ENCODE peak calls at places on chromosomes 16 and 17, in four cellular contexts. T is ovary, Z is AG04450, W is A673. I is an unnamed sample.
A peak's percentile ranks its signal among the peaks of the same experiment; 100 is the strongest.

GRCh38 chr16:51939371-51940005 is 607.5 kb downstream of the TOX3 start:
- DNase-seq in W (no peak), Z (no peak), T (no peak), I (no peak)

GRCh38 chr17:2975469-2975958 is 87.9 kb downstream of the OR1D5 start:
- DNase-seq in T (peak; percentile 61), W (peak; percentile 7), Z (no peak), I (no peak)

GRCh38 chr17:28612531-28612930 is 1.5 kb downstream of the RSKR start:
- DNase-seq in Z (no peak), W (no peak), T (no peak), I (no peak)

GRCh38 chr16:67528222-67528869 is at the start of gene RIPOR1:
- DNase-seq in W (peak; percentile 46), Z (no peak), T (peak; percentile 68), I (no peak)

GRCh38 chr17:45132569-45133463 is 501 bp upstream of the PLCD3 start:
- DNase-seq in W (peak; percentile 63), T (peak; percentile 85), Z (no peak), I (no peak)

GRCh38 chr17:4523946-4524345 is 25.3 kb downstream of the SPNS2 start:
- DNase-seq in Z (no peak), W (no peak), T (no peak), I (no peak)

GRCh38 chr17:21106316-21106715 is 20.4 kb upstream of the DHRS7B start:
- DNase-seq in Z (no peak), W (no peak), T (no peak), I (no peak)

GRCh38 chr16:2980227-2981176 is at the start of gene PKMYT1:
- DNase-seq in T (peak; percentile 94), W (peak; percentile 94), Z (peak; percentile 38), I (no peak)

GRCh38 chr17:245020-245419 is 63.6 kb upstream of the DOC2B start:
- DNase-seq in W (no peak), Z (no peak), T (peak; percentile 5), I (no peak)

GRCh38 chr16:55389426-55390073 is 65.5 kb downstream of the IRX6 start:
- DNase-seq in Z (no peak), T (no peak), W (no peak), I (peak; percentile 20)

GRCh38 chr16:848510-849253 is 48.1 kb upstream of the GNG13 start:
- DNase-seq in T (no peak), W (no peak), Z (no peak), I (no peak)

GRCh38 chr16:66271074-66272060 is 95.1 kb upstream of the CDH5 start:
- DNase-seq in W (no peak), T (no peak), Z (no peak), I (no peak)

GRCh38 chr16:89572478-89573205 is 2.9 kb upstream of the CPNE7 start:
- DNase-seq in Z (no peak), T (no peak), W (no peak), I (no peak)

GRCh38 chr17:40063915-40064531 is 1.3 kb downstream of the THRA start:
- DNase-seq in W (no peak), Z (no peak), T (no peak), I (no peak)

GRCh38 chr17:35692811-35693210 is 38.6 kb upstream of the RASL10B start:
- DNase-seq in T (no peak), Z (no peak), W (no peak), I (no peak)

GRCh38 chr16:11016993-11017392 is 72.6 kb downstream of the CLEC16A start:
- DNase-seq in Z (no peak), T (no peak), W (peak; percentile 60), I (peak; percentile 69)

GRCh38 chr16:27485811-27486210 is 63.9 kb downstream of the GTF3C1 start:
- DNase-seq in T (no peak), W (no peak), Z (no peak), I (no peak)

GRCh38 chr16:31085371-31085770 is 3.4 kb downstream of the PRSS53 start:
- DNase-seq in Z (no peak), T (no peak), W (no peak), I (no peak)

GRCh38 chr16:200388-200787 is 20.1 kb downstream of the HBQ1 start:
- DNase-seq in T (no peak), Z (no peak), W (peak; percentile 30), I (no peak)

GRCh38 chr17:77423589-77424451 is 283.1 kb downstream of the SEC14L1 start:
- DNase-seq in Z (peak; percentile 93), W (no peak), T (peak; percentile 95), I (peak; percentile 56)

GRCh38 chr17:32575865-32576264 is 89.1 kb downstream of the CDK5R1 start:
- DNase-seq in T (no peak), Z (no peak), W (no peak), I (no peak)

GRCh38 chr16:85206472-85207356 is 94.4 kb upstream of the CIBAR2 start:
- DNase-seq in T (peak; percentile 92), Z (no peak), W (no peak), I (no peak)

GRCh38 chr16:80705596-80705995 is 98.8 kb downstream of the CDYL2 start:
- DNase-seq in T (no peak), W (no peak), Z (no peak), I (no peak)

GRCh38 chr17:39928868-39929651 is 1.5 kb downstream of the LRRC3C start:
- DNase-seq in W (no peak), T (no peak), Z (peak; percentile 77), I (peak; percentile 68)

GRCh38 chr16:4404247-4404966 is 12.0 kb downstream of the CORO7 start:
- DNase-seq in W (peak; percentile 71), Z (no peak), T (peak; percentile 50), I (no peak)

GRCh38 chr16:50025544-50025931 is 513 bp downstream of the CNEP1R1 start:
- DNase-seq in T (peak; percentile 16), Z (no peak), W (peak; percentile 36), I (no peak)

GRCh38 chr16:11161439-11161838 is 94.6 kb downstream of the SOCS1 start:
- DNase-seq in T (no peak), W (no peak), Z (no peak), I (no peak)

GRCh38 chr16:2022723-2023097 is 3.1 kb downstream of the NPW start:
- DNase-seq in Z (no peak), T (no peak), W (peak; percentile 49), I (no peak)

GRCh38 chr16:4091638-4092037 is 24.6 kb downstream of the ADCY9 start:
- DNase-seq in W (no peak), T (no peak), Z (no peak), I (no peak)

GRCh38 chr17:61247438-61247837 is 152.2 kb upstream of the TBX2 start:
- DNase-seq in W (no peak), T (no peak), Z (no peak), I (no peak)

GRCh38 chr16:78368121-78369102 is 269.0 kb downstream of the WWOX start:
- DNase-seq in T (no peak), Z (no peak), W (no peak), I (no peak)
- H3K27ac ChIP-seq in T (no peak overlapping the region), Z (no peak overlapping the region), W (no peak overlapping the region), I (no peak overlapping the region)

GRCh38 chr17:75323043-75323591 is 33.9 kb upstream of the SLC25A19 start:
- DNase-seq in T (peak; percentile 92), Z (peak; percentile 69), W (peak; percentile 92), I (peak; percentile 12)

GRCh38 chr17:75327757-75328156 is 38.5 kb upstream of the SLC25A19 start:
- DNase-seq in W (no peak), Z (no peak), T (no peak), I (no peak)

GRCh38 chr17:75325348-75325747 is 36.1 kb upstream of the SLC25A19 start:
- DNase-seq in W (no peak), T (no peak), Z (no peak), I (no peak)

GRCh38 chr17:75326587-75326955 is 37.3 kb upstream of the SLC25A19 start:
- DNase-seq in W (no peak), Z (no peak), T (no peak), I (no peak)

DNA sequence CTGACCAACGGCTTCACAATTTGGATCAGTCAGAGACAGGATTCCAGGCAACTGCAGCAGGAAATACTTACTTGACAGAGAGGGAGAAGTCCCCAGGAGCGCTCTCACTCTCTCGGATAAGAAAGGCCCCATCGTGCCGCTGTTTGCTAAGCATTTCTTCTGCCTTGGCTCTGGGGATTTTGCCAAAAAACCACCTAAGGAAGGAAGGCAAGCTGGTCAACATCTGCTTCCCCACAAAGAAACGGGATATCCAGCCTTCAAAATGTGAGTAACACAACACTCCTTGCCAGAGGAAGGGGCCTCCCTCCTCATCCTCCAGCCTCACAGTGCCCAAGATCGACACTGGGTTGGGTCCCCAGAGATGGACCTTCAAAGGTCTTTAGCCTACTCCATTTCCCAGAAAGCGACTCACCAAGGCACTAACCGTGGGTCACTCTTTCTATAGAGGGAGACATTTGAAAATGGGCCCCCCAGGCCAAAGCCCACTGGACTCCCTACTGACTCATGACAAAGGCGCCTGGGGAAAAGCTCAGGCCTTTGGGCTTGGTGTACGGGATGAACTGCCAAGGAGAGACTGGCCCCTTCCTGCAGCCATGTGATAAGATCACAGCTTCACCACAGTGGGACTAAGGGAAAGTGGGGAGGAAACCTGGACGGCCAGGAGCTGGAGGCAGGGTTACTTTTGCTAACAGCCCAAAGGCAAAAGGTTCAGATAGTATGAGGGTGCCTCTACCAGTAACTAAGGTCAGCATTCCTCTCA is 36.8 kb upstream of the SLC25A19 start:
- DNase-seq in Z (no peak), W (no peak), T (no peak), I (no peak)
- H3K27ac ChIP-seq in Z (peak overlapping the region; percentile 31), W (peak overlapping the region; percentile 33), T (no peak overlapping the region), I (no peak overlapping the region)

GRCh38 chr17:78976907-78977680 is 2.6 kb downstream of the LGALS3BP start:
- DNase-seq in T (peak; percentile 35), Z (no peak), W (no peak), I (no peak)

GRCh38 chr17:78972507-78973105 is 7.1 kb downstream of the LGALS3BP start:
- DNase-seq in Z (no peak), W (no peak), T (peak; percentile 35), I (no peak)

GRCh38 chr17:78973196-78973595 is 6.5 kb downstream of the LGALS3BP start:
- DNase-seq in W (no peak), Z (no peak), T (peak; percentile 37), I (no peak)

GRCh38 chr17:78973792-78974520 is 5.8 kb downstream of the LGALS3BP start:
- DNase-seq in W (no peak), Z (no peak), T (peak; percentile 48), I (no peak)

DNA sequence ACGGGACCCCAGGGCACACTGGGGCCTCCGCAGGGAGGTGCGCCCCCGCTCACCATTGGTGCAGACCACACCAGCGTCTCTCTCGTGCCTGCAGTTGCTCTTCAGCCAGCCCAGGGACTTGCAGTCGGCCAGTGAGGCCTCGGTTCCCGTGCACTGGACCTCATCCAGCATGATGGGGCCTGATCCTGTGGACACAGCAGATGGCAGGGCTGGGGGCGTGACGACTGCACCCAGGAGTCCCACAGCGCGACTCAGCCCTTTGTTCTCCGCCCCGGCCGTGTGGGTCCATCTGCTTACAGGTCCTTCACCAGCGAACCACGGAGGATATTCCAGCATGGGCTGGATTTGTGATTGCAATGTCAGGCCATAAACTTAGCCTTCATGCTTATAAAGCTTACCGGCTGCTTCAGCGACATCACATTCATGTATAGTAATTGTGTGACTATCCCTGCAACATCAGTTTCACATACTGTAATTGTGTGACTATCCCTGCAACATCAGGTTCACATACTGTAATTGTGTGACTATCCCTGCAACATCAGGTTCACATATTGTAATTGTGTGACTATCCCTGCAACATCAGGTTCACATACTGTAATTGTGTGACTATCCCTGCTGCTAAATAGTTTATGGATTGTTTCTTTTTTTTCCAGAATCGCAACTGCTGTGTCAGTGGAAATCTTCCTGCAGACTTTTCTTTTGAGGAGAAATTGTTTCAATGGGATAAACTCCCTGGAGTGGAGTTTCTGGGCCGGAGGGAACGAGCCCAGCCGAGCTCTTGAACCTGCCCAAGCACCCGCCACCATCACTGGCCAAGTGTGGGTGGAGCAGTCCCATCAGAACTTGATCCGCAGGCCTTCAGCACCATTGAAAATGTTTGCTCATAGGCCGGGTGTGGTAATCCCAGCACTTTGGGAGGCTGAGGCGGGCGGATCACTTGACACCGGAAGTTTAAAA is 4.8 kb downstream of the LGALS3BP start:
- DNase-seq in W (peak; percentile 28), T (peak; percentile 67), Z (peak; percentile 55), I (no peak)
- H3K27ac ChIP-seq in W (no peak overlapping the region), T (peak overlapping the region; percentile 69), Z (peak overlapping the region; percentile 74), I (peak overlapping the region; percentile 90)

GRCh38 chr17:8237886-8238285 is 10.0 kb downstream of the CTC1 start:
- DNase-seq in Z (no peak), T (no peak), W (no peak), I (no peak)
- H3K27ac ChIP-seq in Z (no peak overlapping the region), T (no peak overlapping the region), W (no peak overlapping the region), I (no peak overlapping the region)